ENCODE peak calls at places on chromosome 13, in nine cellular contexts. One of them, this sample, is unnamed.

GRCh38 chr13:112443191-112444000 is 67.2 kb downstream of the SPACA7 start:
- DNase-seq in activated CD4-positive, alpha-beta T cell treated with anti-CD3 and anti-CD28 coated beads, Interleukin-2, amount 50 U/mL, for 1 hour: no peak
- DNase-seq in caudate nucleus: no peak
- DNase-seq in T-helper 1 cell: no peak
- DNase-seq in NCI-H1436: no peak
- DNase-seq in ovary: no peak
- DNase-seq in SW 1271: no peak
- DNase-seq in hippocampal formation: no peak
- DNase-seq in central memory CD8-positive, alpha-beta T cell: peak; percentile 4
- DNase-seq in this sample: no peak

GRCh38 chr13:66855110-66855509 is 375.0 kb downstream of the PCDH9 start:
- DNase-seq in activated CD4-positive, alpha-beta T cell treated with anti-CD3 and anti-CD28 coated beads, Interleukin-2, amount 50 U/mL, for 1 hour: no peak
- DNase-seq in caudate nucleus: no peak
- DNase-seq in T-helper 1 cell: no peak
- DNase-seq in NCI-H1436: no peak
- DNase-seq in ovary: no peak
- DNase-seq in SW 1271: no peak
- DNase-seq in hippocampal formation: no peak
- DNase-seq in central memory CD8-positive, alpha-beta T cell: no peak
- DNase-seq in this sample: no peak

GRCh38 chr13:43304945-43305344 is 281.6 kb downstream of the DNAJC15 start:
- DNase-seq in activated CD4-positive, alpha-beta T cell treated with anti-CD3 and anti-CD28 coated beads, Interleukin-2, amount 50 U/mL, for 1 hour: no peak
- DNase-seq in caudate nucleus: no peak
- DNase-seq in T-helper 1 cell: no peak
- DNase-seq in NCI-H1436: no peak
- DNase-seq in ovary: no peak
- DNase-seq in SW 1271: no peak
- DNase-seq in hippocampal formation: no peak
- DNase-seq in central memory CD8-positive, alpha-beta T cell: no peak
- DNase-seq in this sample: no peak

GRCh38 chr13:114009590-114010400 is 35.9 kb upstream of the C13orf46 start:
- DNase-seq in activated CD4-positive, alpha-beta T cell treated with anti-CD3 and anti-CD28 coated beads, Interleukin-2, amount 50 U/mL, for 1 hour: no peak
- DNase-seq in caudate nucleus: no peak
- DNase-seq in T-helper 1 cell: peak; percentile 9
- DNase-seq in NCI-H1436: no peak
- DNase-seq in ovary: no peak
- DNase-seq in SW 1271: no peak
- DNase-seq in hippocampal formation: no peak
- DNase-seq in central memory CD8-positive, alpha-beta T cell: no peak
- DNase-seq in this sample: no peak

GRCh38 chr13:25114220-25114619 is 18.3 kb downstream of the PABPC3 start:
- DNase-seq in activated CD4-positive, alpha-beta T cell treated with anti-CD3 and anti-CD28 coated beads, Interleukin-2, amount 50 U/mL, for 1 hour: peak; percentile 41
- DNase-seq in caudate nucleus: peak; percentile 81
- DNase-seq in T-helper 1 cell: no peak
- DNase-seq in NCI-H1436: peak; percentile 25
- DNase-seq in ovary: peak; percentile 42
- DNase-seq in SW 1271: peak; percentile 40
- DNase-seq in hippocampal formation: peak; percentile 81
- DNase-seq in central memory CD8-positive, alpha-beta T cell: peak; percentile 27
- DNase-seq in this sample: peak; percentile 75

GRCh38 chr13:29165840-29166239 is 345.7 kb downstream of the MTUS2 start:
- DNase-seq in activated CD4-positive, alpha-beta T cell treated with anti-CD3 and anti-CD28 coated beads, Interleukin-2, amount 50 U/mL, for 1 hour: no peak
- DNase-seq in caudate nucleus: no peak
- DNase-seq in T-helper 1 cell: no peak
- DNase-seq in NCI-H1436: no peak
- DNase-seq in ovary: no peak
- DNase-seq in SW 1271: no peak
- DNase-seq in hippocampal formation: no peak
- DNase-seq in central memory CD8-positive, alpha-beta T cell: no peak
- DNase-seq in this sample: no peak

GRCh38 chr13:21703846-21704245 is 33.0 kb downstream of the FGF9 start:
- DNase-seq in activated CD4-positive, alpha-beta T cell treated with anti-CD3 and anti-CD28 coated beads, Interleukin-2, amount 50 U/mL, for 1 hour: no peak
- DNase-seq in caudate nucleus: no peak
- DNase-seq in T-helper 1 cell: no peak
- DNase-seq in NCI-H1436: no peak
- DNase-seq in ovary: no peak
- DNase-seq in SW 1271: no peak
- DNase-seq in hippocampal formation: no peak
- DNase-seq in central memory CD8-positive, alpha-beta T cell: no peak
- DNase-seq in this sample: no peak

GRCh38 chr13:21152251-21152899 is 24.0 kb downstream of the SKA3 start:
- DNase-seq in activated CD4-positive, alpha-beta T cell treated with anti-CD3 and anti-CD28 coated beads, Interleukin-2, amount 50 U/mL, for 1 hour: no peak
- DNase-seq in caudate nucleus: no peak
- DNase-seq in T-helper 1 cell: no peak
- DNase-seq in NCI-H1436: no peak
- DNase-seq in ovary: no peak
- DNase-seq in SW 1271: no peak
- DNase-seq in hippocampal formation: no peak
- DNase-seq in central memory CD8-positive, alpha-beta T cell: no peak
- DNase-seq in this sample: no peak

GRCh38 chr13:51937320-51938290 is 73.6 kb downstream of the ATP7B start:
- DNase-seq in activated CD4-positive, alpha-beta T cell treated with anti-CD3 and anti-CD28 coated beads, Interleukin-2, amount 50 U/mL, for 1 hour: no peak
- DNase-seq in caudate nucleus: no peak
- DNase-seq in T-helper 1 cell: no peak
- DNase-seq in NCI-H1436: no peak
- DNase-seq in ovary: no peak
- DNase-seq in SW 1271: no peak
- DNase-seq in hippocampal formation: no peak
- DNase-seq in central memory CD8-positive, alpha-beta T cell: no peak
- DNase-seq in this sample: no peak

GRCh38 chr13:20125129-20125782 is 35.6 kb downstream of the GJA3 start:
- DNase-seq in activated CD4-positive, alpha-beta T cell treated with anti-CD3 and anti-CD28 coated beads, Interleukin-2, amount 50 U/mL, for 1 hour: no peak
- DNase-seq in caudate nucleus: no peak
- DNase-seq in T-helper 1 cell: no peak
- DNase-seq in NCI-H1436: no peak
- DNase-seq in ovary: no peak
- DNase-seq in SW 1271: no peak
- DNase-seq in hippocampal formation: no peak
- DNase-seq in central memory CD8-positive, alpha-beta T cell: no peak
- DNase-seq in this sample: no peak

GRCh38 chr13:30832845-30833332 is 73.2 kb upstream of the MEDAG start:
- DNase-seq in activated CD4-positive, alpha-beta T cell treated with anti-CD3 and anti-CD28 coated beads, Interleukin-2, amount 50 U/mL, for 1 hour: no peak
- DNase-seq in caudate nucleus: no peak
- DNase-seq in T-helper 1 cell: no peak
- DNase-seq in NCI-H1436: peak; percentile 71
- DNase-seq in ovary: peak; percentile 56
- DNase-seq in SW 1271: no peak
- DNase-seq in hippocampal formation: no peak
- DNase-seq in central memory CD8-positive, alpha-beta T cell: no peak
- DNase-seq in this sample: peak; percentile 52

GRCh38 chr13:40910324-40911050 is 108.6 kb downstream of the ELF1 start:
- DNase-seq in activated CD4-positive, alpha-beta T cell treated with anti-CD3 and anti-CD28 coated beads, Interleukin-2, amount 50 U/mL, for 1 hour: no peak
- DNase-seq in caudate nucleus: no peak
- DNase-seq in T-helper 1 cell: no peak
- DNase-seq in NCI-H1436: no peak
- DNase-seq in ovary: no peak
- DNase-seq in SW 1271: no peak
- DNase-seq in hippocampal formation: no peak
- DNase-seq in central memory CD8-positive, alpha-beta T cell: no peak
- DNase-seq in this sample: no peak

GRCh38 chr13:76711515-76712182 is 174.6 kb downstream of the KCTD12 start:
- DNase-seq in activated CD4-positive, alpha-beta T cell treated with anti-CD3 and anti-CD28 coated beads, Interleukin-2, amount 50 U/mL, for 1 hour: no peak
- DNase-seq in caudate nucleus: no peak
- DNase-seq in T-helper 1 cell: no peak
- DNase-seq in NCI-H1436: no peak
- DNase-seq in ovary: no peak
- DNase-seq in SW 1271: no peak
- DNase-seq in hippocampal formation: no peak
- DNase-seq in central memory CD8-positive, alpha-beta T cell: no peak
- DNase-seq in this sample: peak; percentile 22

GRCh38 chr13:113849546-113849945 is 14.3 kb downstream of the GAS6 start:
- DNase-seq in activated CD4-positive, alpha-beta T cell treated with anti-CD3 and anti-CD28 coated beads, Interleukin-2, amount 50 U/mL, for 1 hour: no peak
- DNase-seq in caudate nucleus: no peak
- DNase-seq in T-helper 1 cell: no peak
- DNase-seq in NCI-H1436: no peak
- DNase-seq in ovary: no peak
- DNase-seq in SW 1271: no peak
- DNase-seq in hippocampal formation: no peak
- DNase-seq in central memory CD8-positive, alpha-beta T cell: no peak
- DNase-seq in this sample: no peak

GRCh38 chr13:29758591-29759114 is 91.8 kb downstream of the UBL3 start:
- DNase-seq in activated CD4-positive, alpha-beta T cell treated with anti-CD3 and anti-CD28 coated beads, Interleukin-2, amount 50 U/mL, for 1 hour: peak; percentile 48
- DNase-seq in caudate nucleus: no peak
- DNase-seq in T-helper 1 cell: peak; percentile 39
- DNase-seq in NCI-H1436: no peak
- DNase-seq in ovary: no peak
- DNase-seq in SW 1271: no peak
- DNase-seq in hippocampal formation: no peak
- DNase-seq in central memory CD8-positive, alpha-beta T cell: peak; percentile 30
- DNase-seq in this sample: no peak

GRCh38 chr13:33497146-33497845 is 211.7 kb upstream of the STARD13 start:
- DNase-seq in activated CD4-positive, alpha-beta T cell treated with anti-CD3 and anti-CD28 coated beads, Interleukin-2, amount 50 U/mL, for 1 hour: no peak
- DNase-seq in caudate nucleus: no peak
- DNase-seq in T-helper 1 cell: no peak
- DNase-seq in NCI-H1436: no peak
- DNase-seq in ovary: no peak
- DNase-seq in SW 1271: no peak
- DNase-seq in hippocampal formation: no peak
- DNase-seq in central memory CD8-positive, alpha-beta T cell: no peak
- DNase-seq in this sample: no peak

GRCh38 chr13:80217614-80218456 is 123.1 kb downstream of the SPRY2 start:
- DNase-seq in activated CD4-positive, alpha-beta T cell treated with anti-CD3 and anti-CD28 coated beads, Interleukin-2, amount 50 U/mL, for 1 hour: no peak
- DNase-seq in caudate nucleus: no peak
- DNase-seq in T-helper 1 cell: no peak
- DNase-seq in NCI-H1436: no peak
- DNase-seq in ovary: no peak
- DNase-seq in SW 1271: no peak
- DNase-seq in hippocampal formation: no peak
- DNase-seq in central memory CD8-positive, alpha-beta T cell: no peak
- DNase-seq in this sample: no peak

GRCh38 chr13:90272356-90272755 is 1075.1 kb upstream of the MIR17HG start:
- DNase-seq in activated CD4-positive, alpha-beta T cell treated with anti-CD3 and anti-CD28 coated beads, Interleukin-2, amount 50 U/mL, for 1 hour: no peak
- DNase-seq in caudate nucleus: no peak
- DNase-seq in T-helper 1 cell: no peak
- DNase-seq in NCI-H1436: no peak
- DNase-seq in ovary: no peak
- DNase-seq in SW 1271: no peak
- DNase-seq in hippocampal formation: no peak
- DNase-seq in central memory CD8-positive, alpha-beta T cell: no peak
- DNase-seq in this sample: no peak

GRCh38 chr13:113074876-113075275 is 30.7 kb upstream of the F7 start:
- DNase-seq in activated CD4-positive, alpha-beta T cell treated with anti-CD3 and anti-CD28 coated beads, Interleukin-2, amount 50 U/mL, for 1 hour: no peak
- DNase-seq in caudate nucleus: no peak
- DNase-seq in T-helper 1 cell: no peak
- DNase-seq in NCI-H1436: no peak
- DNase-seq in ovary: no peak
- DNase-seq in SW 1271: no peak
- DNase-seq in hippocampal formation: no peak
- DNase-seq in central memory CD8-positive, alpha-beta T cell: no peak
- DNase-seq in this sample: no peak

GRCh38 chr13:21218351-21219043 is 42.0 kb downstream of the MRPL57 start:
- DNase-seq in activated CD4-positive, alpha-beta T cell treated with anti-CD3 and anti-CD28 coated beads, Interleukin-2, amount 50 U/mL, for 1 hour: no peak
- DNase-seq in caudate nucleus: no peak
- DNase-seq in T-helper 1 cell: no peak
- DNase-seq in NCI-H1436: no peak
- DNase-seq in ovary: no peak
- DNase-seq in SW 1271: no peak
- DNase-seq in hippocampal formation: no peak
- DNase-seq in central memory CD8-positive, alpha-beta T cell: no peak
- DNase-seq in this sample: no peak

GRCh38 chr13:23899555-23899954 is 2.3 kb upstream of the C1QTNF9B start:
- DNase-seq in activated CD4-positive, alpha-beta T cell treated with anti-CD3 and anti-CD28 coated beads, Interleukin-2, amount 50 U/mL, for 1 hour: peak; percentile 37
- DNase-seq in caudate nucleus: no peak
- DNase-seq in T-helper 1 cell: no peak
- DNase-seq in NCI-H1436: no peak
- DNase-seq in ovary: no peak
- DNase-seq in SW 1271: peak; percentile 3
- DNase-seq in hippocampal formation: no peak
- DNase-seq in central memory CD8-positive, alpha-beta T cell: no peak
- DNase-seq in this sample: no peak

GRCh38 chr13:105272660-105273631 is 1262.5 kb downstream of the EFNB2 start:
- DNase-seq in activated CD4-positive, alpha-beta T cell treated with anti-CD3 and anti-CD28 coated beads, Interleukin-2, amount 50 U/mL, for 1 hour: no peak
- DNase-seq in caudate nucleus: no peak
- DNase-seq in T-helper 1 cell: no peak
- DNase-seq in NCI-H1436: no peak
- DNase-seq in ovary: no peak
- DNase-seq in SW 1271: no peak
- DNase-seq in hippocampal formation: no peak
- DNase-seq in central memory CD8-positive, alpha-beta T cell: no peak
- DNase-seq in this sample: no peak

GRCh38 chr13:79861731-79862130 is 380.8 kb downstream of the NDFIP2 start:
- DNase-seq in activated CD4-positive, alpha-beta T cell treated with anti-CD3 and anti-CD28 coated beads, Interleukin-2, amount 50 U/mL, for 1 hour: no peak
- DNase-seq in caudate nucleus: no peak
- DNase-seq in T-helper 1 cell: no peak
- DNase-seq in NCI-H1436: no peak
- DNase-seq in ovary: no peak
- DNase-seq in SW 1271: no peak
- DNase-seq in hippocampal formation: no peak
- DNase-seq in central memory CD8-positive, alpha-beta T cell: no peak
- DNase-seq in this sample: no peak

GRCh38 chr13:84243340-84243739 is 361.1 kb upstream of the SLITRK1 start:
- DNase-seq in activated CD4-positive, alpha-beta T cell treated with anti-CD3 and anti-CD28 coated beads, Interleukin-2, amount 50 U/mL, for 1 hour: no peak
- DNase-seq in caudate nucleus: no peak
- DNase-seq in T-helper 1 cell: no peak
- DNase-seq in NCI-H1436: no peak
- DNase-seq in ovary: no peak
- DNase-seq in SW 1271: no peak
- DNase-seq in hippocampal formation: no peak
- DNase-seq in central memory CD8-positive, alpha-beta T cell: no peak
- DNase-seq in this sample: no peak

GRCh38 chr13:100491164-100491847 is 97.3 kb downstream of the GGACT start:
- DNase-seq in activated CD4-positive, alpha-beta T cell treated with anti-CD3 and anti-CD28 coated beads, Interleukin-2, amount 50 U/mL, for 1 hour: no peak
- DNase-seq in caudate nucleus: peak; percentile 4
- DNase-seq in T-helper 1 cell: no peak
- DNase-seq in NCI-H1436: no peak
- DNase-seq in ovary: peak; percentile 59
- DNase-seq in SW 1271: no peak
- DNase-seq in hippocampal formation: no peak
- DNase-seq in central memory CD8-positive, alpha-beta T cell: no peak
- DNase-seq in this sample: no peak

GRCh38 chr13:39503048-39503447 is 99.9 kb downstream of the LHFPL6 start:
- DNase-seq in activated CD4-positive, alpha-beta T cell treated with anti-CD3 and anti-CD28 coated beads, Interleukin-2, amount 50 U/mL, for 1 hour: no peak
- DNase-seq in caudate nucleus: no peak
- DNase-seq in T-helper 1 cell: no peak
- DNase-seq in NCI-H1436: no peak
- DNase-seq in ovary: no peak
- DNase-seq in SW 1271: no peak
- DNase-seq in hippocampal formation: no peak
- DNase-seq in central memory CD8-positive, alpha-beta T cell: no peak
- DNase-seq in this sample: no peak

GRCh38 chr13:95784161-95784880 is 107.4 kb downstream of the DNAJC3 start:
- DNase-seq in activated CD4-positive, alpha-beta T cell treated with anti-CD3 and anti-CD28 coated beads, Interleukin-2, amount 50 U/mL, for 1 hour: no peak
- DNase-seq in caudate nucleus: no peak
- DNase-seq in T-helper 1 cell: no peak
- DNase-seq in NCI-H1436: no peak
- DNase-seq in ovary: no peak
- DNase-seq in SW 1271: no peak
- DNase-seq in hippocampal formation: no peak
- DNase-seq in central memory CD8-positive, alpha-beta T cell: no peak
- DNase-seq in this sample: no peak

GRCh38 chr13:30479154-30479553 is 13.4 kb upstream of the HMGB1 start:
- DNase-seq in activated CD4-positive, alpha-beta T cell treated with anti-CD3 and anti-CD28 coated beads, Interleukin-2, amount 50 U/mL, for 1 hour: no peak
- DNase-seq in caudate nucleus: no peak
- DNase-seq in T-helper 1 cell: no peak
- DNase-seq in NCI-H1436: no peak
- DNase-seq in ovary: no peak
- DNase-seq in SW 1271: no peak
- DNase-seq in hippocampal formation: no peak
- DNase-seq in central memory CD8-positive, alpha-beta T cell: no peak
- DNase-seq in this sample: no peak

GRCh38 chr13:46392967-46393366 is 5.9 kb upstream of the RUBCNL start:
- DNase-seq in activated CD4-positive, alpha-beta T cell treated with anti-CD3 and anti-CD28 coated beads, Interleukin-2, amount 50 U/mL, for 1 hour: no peak
- DNase-seq in caudate nucleus: no peak
- DNase-seq in T-helper 1 cell: no peak
- DNase-seq in NCI-H1436: no peak
- DNase-seq in ovary: no peak
- DNase-seq in SW 1271: no peak
- DNase-seq in hippocampal formation: no peak
- DNase-seq in central memory CD8-positive, alpha-beta T cell: no peak
- DNase-seq in this sample: no peak

GRCh38 chr13:42702726-42703125 is 78.7 kb upstream of the FAM216B start:
- DNase-seq in activated CD4-positive, alpha-beta T cell treated with anti-CD3 and anti-CD28 coated beads, Interleukin-2, amount 50 U/mL, for 1 hour: no peak
- DNase-seq in caudate nucleus: no peak
- DNase-seq in T-helper 1 cell: no peak
- DNase-seq in NCI-H1436: no peak
- DNase-seq in ovary: peak; percentile 73
- DNase-seq in SW 1271: no peak
- DNase-seq in hippocampal formation: no peak
- DNase-seq in central memory CD8-positive, alpha-beta T cell: no peak
- DNase-seq in this sample: no peak

GRCh38 chr13:106230450-106230849 is 305.0 kb downstream of the EFNB2 start:
- DNase-seq in activated CD4-positive, alpha-beta T cell treated with anti-CD3 and anti-CD28 coated beads, Interleukin-2, amount 50 U/mL, for 1 hour: no peak
- DNase-seq in caudate nucleus: no peak
- DNase-seq in T-helper 1 cell: no peak
- DNase-seq in NCI-H1436: no peak
- DNase-seq in ovary: no peak
- DNase-seq in SW 1271: no peak
- DNase-seq in hippocampal formation: no peak
- DNase-seq in central memory CD8-positive, alpha-beta T cell: no peak
- DNase-seq in this sample: no peak

This sample was measured in frontal cortex.